ENCODE peak calls at places on chromosomes 4 and X, in four cellular contexts. V, B, M and G are unnamed samples.

GRCh38 chrX:65755786-65756185 is 88.3 kb downstream of the MSN start:
- DNase-seq in B (no peak), V (peak; percentile 26), M (no peak), G (peak; percentile 51)

GRCh38 chr4:13215560-13215959 is 268.6 kb downstream of the RAB28 start:
- DNase-seq in M (no peak), V (no peak), B (no peak), G (no peak)

GRCh38 chr4:111450867-111451266 is 694.4 kb upstream of the FAM241A start:
- DNase-seq in V (no peak), B (no peak), M (no peak), G (peak; percentile 18)

GRCh38 chr4:105551968-105552746 is at the start of gene ARHGEF38:
- DNase-seq in M (peak; percentile 93), V (peak; percentile 78), B (no peak), G (peak; percentile 79)

GRCh38 chr4:41927761-41928499 is 7.3 kb upstream of the TMEM33 start:
- DNase-seq in B (no peak), V (no peak), M (no peak), G (no peak)

GRCh38 chr4:127622621-127622922 is 10.2 kb upstream of the INTU start:
- DNase-seq in M (no peak), B (no peak), V (no peak), G (no peak)

GRCh38 chr4:38781854-38782261 is 932 bp downstream of the TLR10 start:
- DNase-seq in M (no peak), B (no peak), V (no peak), G (no peak)

GRCh38 chr4:174865418-174865985 is 36.5 kb upstream of the GLRA3 start:
- DNase-seq in V (no peak), M (no peak), B (no peak), G (no peak)

GRCh38 chr4:55437356-55437796 is 41.6 kb downstream of the TMEM165 start:
- DNase-seq in M (peak; percentile 48), V (no peak), B (no peak), G (peak; percentile 61)

GRCh38 chrX:112636288-112636687 is 43.5 kb downstream of the LHFPL1 start:
- DNase-seq in B (no peak), V (no peak), M (no peak), G (no peak)

GRCh38 chr4:151783867-151784266 is 23.1 kb upstream of the GATB start:
- DNase-seq in V (no peak), B (no peak), M (no peak), G (no peak)

GRCh38 chrX:130111220-130111934 is 1.1 kb upstream of the ELF4 start:
- DNase-seq in M (no peak), B (no peak), V (peak; percentile 75), G (peak; percentile 79)

GRCh38 chr4:41339812-41340809 is 83.4 kb downstream of the UCHL1 start:
- DNase-seq in B (no peak), M (peak; percentile 21), V (no peak), G (no peak)

GRCh38 chr4:87950516-87950915 is 25.0 kb upstream of the SPP1 start:
- DNase-seq in V (no peak), M (no peak), B (no peak), G (no peak)

GRCh38 chrX:118644378-118644777 is 83.0 kb upstream of the IL13RA1 start:
- DNase-seq in M (no peak), B (no peak), V (peak; percentile 23), G (peak; percentile 62)

GRCh38 chr4:84418032-84418709 is 80.9 kb downstream of the NKX6-1 start:
- DNase-seq in M (peak; percentile 39), B (no peak), V (no peak), G (peak; percentile 14)

GRCh38 chr4:178196751-178197150 is 754.5 kb upstream of the AGA start:
- DNase-seq in V (no peak), M (no peak), B (no peak), G (no peak)

GRCh38 chr4:10084651-10085320 is 31.8 kb downstream of the WDR1 start:
- DNase-seq in M (peak; percentile 9), B (no peak), V (no peak), G (no peak)

GRCh38 chr4:85713005-85713404 is 238.1 kb downstream of the ARHGAP24 start:
- DNase-seq in M (no peak), B (no peak), V (no peak), G (no peak)

GRCh38 chr4:103091601-103092223 is 7.9 kb downstream of the BDH2 start:
- DNase-seq in V (peak; percentile 63), B (no peak), M (peak; percentile 47), G (peak; percentile 75)

GRCh38 chr4:150789864-150790263 is 207.9 kb downstream of the MAB21L2 start:
- DNase-seq in M (no peak), V (no peak), B (no peak), G (no peak)

GRCh38 chr4:10161840-10162239 is 45.2 kb upstream of the WDR1 start:
- DNase-seq in B (no peak), V (no peak), M (no peak), G (no peak)

GRCh38 chrX:482702-483203 is 96.0 kb upstream of the PPP2R3B start:
- DNase-seq in B (no peak), V (no peak), M (no peak), G (no peak)

GRCh38 chr4:59179372-59179771 is 2020.8 kb upstream of the ADGRL3 start:
- DNase-seq in V (no peak), B (no peak), M (no peak), G (no peak)

GRCh38 chrX:124478046-124478445 is 131.7 kb downstream of the SH2D1A start:
- DNase-seq in M (no peak), V (no peak), B (no peak), G (no peak)

GRCh38 chrX:124476562-124476961 is 130.2 kb downstream of the SH2D1A start:
- DNase-seq in V (no peak), B (no peak), M (no peak), G (no peak)

DNA sequence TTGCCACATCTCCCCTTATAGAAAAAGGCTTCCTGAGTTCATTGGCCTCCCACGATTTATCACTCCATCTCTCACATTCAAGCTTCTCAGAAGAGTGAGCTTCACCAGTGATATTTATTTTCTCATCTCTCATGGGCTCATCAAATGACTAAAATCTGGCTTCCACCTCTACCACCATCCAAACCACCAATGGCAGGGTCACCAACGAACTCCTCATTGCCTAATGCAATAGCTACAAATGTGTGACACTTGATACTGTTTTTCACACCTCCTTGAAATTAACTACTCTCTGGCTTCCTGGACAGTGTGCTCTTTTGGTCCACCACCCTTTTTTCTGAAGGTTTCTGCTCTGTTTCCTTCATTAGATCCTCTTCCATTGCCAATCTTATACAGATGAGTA is 129.0 kb downstream of the SH2D1A start:
- DNase-seq in B (no peak), M (no peak), V (no peak), G (no peak)
- H3K4me3 ChIP-seq in B (no peak overlapping the region), M (no peak overlapping the region), V (no peak overlapping the region), G (no peak overlapping the region)

GRCh38 chr4:120286813-120287212 is 220.2 kb upstream of the MAD2L1 start:
- DNase-seq in V (no peak), B (no peak), M (no peak), G (no peak)
- TF ChIP-seq CTCF in V (no peak), B (no peak), M (no peak), G (peak; percentile 21)

DNA sequence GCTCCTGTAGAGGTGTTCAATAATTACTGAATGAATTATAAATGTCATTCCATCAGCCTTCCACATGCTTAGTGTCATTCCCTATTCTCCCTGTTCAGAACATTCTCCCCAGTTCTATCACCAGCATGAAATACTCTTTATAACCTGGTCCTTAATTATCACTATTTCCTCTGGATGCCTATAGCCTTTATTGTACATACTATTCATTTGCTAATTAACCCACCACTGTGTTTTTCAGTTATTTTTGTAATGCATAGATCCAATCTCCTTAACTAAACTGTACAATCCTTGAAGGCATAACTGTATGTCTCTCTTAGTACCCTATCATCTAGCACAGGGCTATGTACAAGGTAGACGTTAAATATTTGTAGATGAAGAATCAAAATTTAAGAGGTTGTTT is 1.2 kb downstream of the ABCB7 start:
- DNase-seq in V (no peak), M (no peak), B (no peak), G (no peak)
- H3K4me3 ChIP-seq in V (peak overlapping the region; percentile 67), M (no peak overlapping the region), B (peak overlapping the region; percentile 63), G (no peak overlapping the region)

GRCh38 chrX:94936722-94937121 is 1262.7 kb downstream of the FAM133A start:
- DNase-seq in V (no peak), M (no peak), B (no peak), G (no peak)

GRCh38 chrX:94937491-94937890 is 1263.5 kb downstream of the FAM133A start:
- DNase-seq in V (no peak), M (no peak), B (no peak), G (peak; percentile 22)

GRCh38 chrX:94932278-94932965 is 1258.4 kb downstream of the FAM133A start:
- DNase-seq in V (no peak), M (no peak), B (no peak), G (no peak)
- TF ChIP-seq CTCF in V (no peak), M (no peak), B (no peak), G (no peak)

GRCh38 chrX:9352683-9353430 is 112.0 kb upstream of the TBL1X start:
- DNase-seq in B (no peak), V (no peak), M (no peak), G (peak; percentile 12)
- H3K4me3 ChIP-seq in B (no peak overlapping the region), V (no peak overlapping the region), M (no peak overlapping the region), G (no peak overlapping the region)

GRCh38 chrX:85114171-85114570 is 110.5 kb downstream of the APOOL start:
- DNase-seq in B (no peak), M (no peak), V (no peak), G (no peak)

GRCh38 chrX:85112270-85112669 is 108.6 kb downstream of the APOOL start:
- DNase-seq in B (no peak), V (no peak), M (no peak), G (no peak)

GRCh38 chrX:85113746-85114145 is 110.1 kb downstream of the APOOL start:
- DNase-seq in B (no peak), V (no peak), M (no peak), G (no peak)

GRCh38 chrX:85115252-85115651 is 111.6 kb downstream of the APOOL start:
- DNase-seq in V (no peak), B (no peak), M (no peak), G (no peak)

GRCh38 chrX:85114776-85115175 is 111.1 kb downstream of the APOOL start:
- DNase-seq in B (no peak), V (no peak), M (no peak), G (peak; percentile 0)
- TF ChIP-seq CTCF in B (no peak), V (no peak), M (no peak), G (no peak)

DNA sequence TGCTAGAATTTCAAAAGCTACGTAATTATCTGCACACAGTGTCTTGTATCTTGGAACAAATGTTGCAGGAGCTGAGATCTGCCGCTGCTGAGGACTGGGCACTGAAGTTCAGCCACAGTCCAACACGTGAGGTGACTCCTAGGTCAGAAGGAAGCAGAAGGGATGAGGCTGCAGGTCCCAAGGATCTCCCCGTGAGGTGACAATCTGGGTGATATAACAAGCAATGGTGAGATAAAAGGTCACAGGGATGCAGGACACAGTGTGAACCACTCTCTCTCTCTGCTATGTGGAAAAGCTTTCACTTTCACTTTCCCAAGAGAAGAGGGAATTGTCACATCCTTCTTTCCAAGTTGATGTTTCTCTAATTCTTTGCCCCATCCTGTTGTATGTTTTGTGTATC is 1416.0 kb upstream of the TENM3 start:
- DNase-seq in M (no peak), V (no peak), B (no peak), G (no peak)
- H3K4me3 ChIP-seq in M (no peak overlapping the region), V (no peak overlapping the region), B (peak overlapping the region; percentile 26), G (no peak overlapping the region)

GRCh38 chr4:165700855-165701254 is 172.2 kb upstream of the TLL1 start:
- DNase-seq in B (no peak), V (no peak), M (no peak), G (peak; percentile 54)
- TF ChIP-seq CTCF in B (no peak), V (peak; percentile 33), M (no peak), G (peak; percentile 67)

GRCh38 chrX:14598330-14598729 is 69.0 kb downstream of the GLRA2 start:
- DNase-seq in M (no peak), B (no peak), V (no peak), G (no peak)
- H3K4me3 ChIP-seq in M (no peak overlapping the region), B (no peak overlapping the region), V (no peak overlapping the region), G (no peak overlapping the region)